ENCODE peak calls at places on chromosomes 13 and 19, in seven cellular contexts. D is WTC11, H is C1 segment of cervical spinal cord, U is HTR-8/SVneo, Z is A673, Y is A172, G is T-helper 22 cell. V is an unnamed sample.

GRCh38 chr13:79995334-79995733 is 345.6 kb downstream of the SPRY2 start:
- DNase-seq in Z (peak), H (no peak), G (no peak), Y (peak), U (no peak), D (no peak), V (no peak)

GRCh38 chr19:46546194-46546896 is 50.7 kb upstream of the PNMA8B start:
- DNase-seq in D (peak), H (no peak), G (no peak), Y (peak), Z (peak), U (peak), V (peak)

GRCh38 chr19:8148410-8149231 is 771 bp downstream of the FBN3 start:
- DNase-seq in Z (no peak), U (no peak), H (no peak), Y (no peak), G (no peak), D (peak), V (peak)

GRCh38 chr13:114162533-114162922 is 16.5 kb upstream of the CFAP97D2 start:
- DNase-seq in D (no peak), U (no peak), Z (no peak), H (no peak), G (no peak), Y (no peak), V (no peak)

GRCh38 chr13:107348931-107349330 is 781.0 kb upstream of the ARGLU1 start:
- DNase-seq in G (no peak), U (no peak), H (no peak), Z (peak), Y (no peak), D (no peak), V (no peak)

GRCh38 chr19:42465827-42466280 is 23.1 kb upstream of the CXCL17 start:
- DNase-seq in U (no peak), D (no peak), Z (no peak), Y (no peak), H (peak), G (no peak), V (peak)

GRCh38 chr19:45234089-45234869 is 10.9 kb downstream of the EXOC3L2 start:
- DNase-seq in Y (no peak), G (no peak), H (no peak), U (no peak), D (peak), Z (no peak), V (peak)

GRCh38 chr13:46748300-46748699 is 48.7 kb downstream of the ESD start:
- DNase-seq in U (no peak), D (no peak), Z (no peak), Y (no peak), G (no peak), H (no peak), V (no peak)

GRCh38 chr19:43354305-43354627 is 780 bp downstream of the CD177 start:
- DNase-seq in Z (no peak), D (peak), Y (no peak), G (no peak), U (no peak), H (no peak), V (peak)

GRCh38 chr13:100541882-100542545 is 46.6 kb downstream of the GGACT start:
- DNase-seq in Z (peak), Y (no peak), D (no peak), G (no peak), H (no peak), U (no peak), V (no peak)

GRCh38 chr13:114211446-114211845 is 23.3 kb upstream of the CDC16 start:
- DNase-seq in G (no peak), U (no peak), Z (no peak), D (no peak), H (no peak), Y (no peak), V (no peak)

GRCh38 chr13:85693889-85694511 is 105.2 kb downstream of the SLITRK6 start:
- DNase-seq in G (no peak), Z (peak), U (peak), D (no peak), H (no peak), Y (peak), V (peak)

GRCh38 chr19:18117692-18118378 is 20.3 kb downstream of the MAST3 start:
- DNase-seq in Y (peak), U (peak), Z (peak), G (peak), H (peak), D (peak), V (peak)

GRCh38 chr19:43605875-43606568 is 5.9 kb upstream of the SRRM5 start:
- DNase-seq in Z (peak), Y (no peak), D (no peak), U (no peak), G (no peak), H (no peak), V (no peak)

GRCh38 chr19:33621811-33622504 is at the start of gene CHST8:
- DNase-seq in G (no peak), U (peak), Z (peak), H (no peak), Y (no peak), D (peak), V (peak)

GRCh38 chr13:49444517-49445395 is 682 bp downstream of the SETDB2 start:
- DNase-seq in U (peak), Z (peak), H (no peak), D (no peak), G (peak), Y (peak), V (peak)

GRCh38 chr13:112892759-112893569 is 76.0 kb upstream of the MCF2L start:
- DNase-seq in Z (no peak), H (peak), D (no peak), Y (no peak), U (no peak), G (no peak), V (peak)